ENCODE peak calls at places on chromosomes 1 and 21, in four cellular contexts. Y is neuronal stem cell, E is Karpas-422, B is fibroblast of lung. S is an unnamed sample.

GRCh38 chr21:36785615-36786014 is 86.7 kb downstream of the SIM2 start:
- DNase-seq in Y (no peak), E (no peak), B (no peak), S (no peak)

GRCh38 chr1:167776151-167776550 is 54.4 kb downstream of the MPZL1 start:
- DNase-seq in Y (no peak), E (no peak), B (no peak), S (peak; percentile 33)

GRCh38 chr1:233327938-233328660 is 575 bp downstream of the MAP3K21 start:
- DNase-seq in Y (peak; percentile 24), E (peak; percentile 63), B (no peak), S (no peak)

GRCh38 chr1:93701619-93702018 is 20.0 kb upstream of the BCAR3 start:
- DNase-seq in Y (no peak), E (no peak), B (peak; percentile 93), S (peak; percentile 95)

GRCh38 chr1:231931846-231932454 is 305.4 kb downstream of the DISC1 start:
- DNase-seq in Y (no peak), E (peak; percentile 73), B (no peak), S (no peak)

GRCh38 chr1:232650433-232650832 is 20.5 kb upstream of the SIPA1L2 start:
- DNase-seq in Y (no peak), E (no peak), B (no peak), S (no peak)

GRCh38 chr1:43269627-43270375 is at the start of gene TMEM125:
- DNase-seq in Y (no peak), E (no peak), B (no peak), S (no peak)

GRCh38 chr1:41891403-41891896 is 27.3 kb downstream of the HIVEP3 start:
- DNase-seq in Y (no peak), E (peak; percentile 48), B (peak; percentile 70), S (no peak)

GRCh38 chr21:34908424-34909055 is 140.6 kb downstream of the RUNX1 start:
- DNase-seq in Y (no peak), E (no peak), B (peak; percentile 46), S (no peak)

GRCh38 chr1:63873751-63874150 is 99.9 kb downstream of the ROR1 start:
- DNase-seq in Y (no peak), E (no peak), B (peak; percentile 63), S (peak; percentile 84)

GRCh38 chr1:17904290-17904689 is 149.2 kb downstream of the ACTL8 start:
- DNase-seq in Y (no peak), E (no peak), B (no peak), S (no peak)